ENCODE peak calls at places on chromosomes 4 and X, in eight cellular contexts. Y is fibroblast of villous mesenchyme, D is mesenchymal stem cell, E is mesendoderm, I is endodermal cell, P is breast epithelium, L is lower lobe of right lung, G is mucosa of descending colon. H is an unnamed sample.

GRCh38 chr4:20954541-20954940 is 254.3 kb downstream of the PACRGL start:
- DNase-seq in Y (no peak), D (no peak), E (no peak), I (no peak), P (no peak), L (no peak), G (no peak), H (no peak)

GRCh38 chr4:764405-765169 is 59.0 kb downstream of the PCGF3 start:
- DNase-seq in Y (no peak), D (no peak), E (no peak), I (no peak), P (no peak), L (peak; percentile 26), G (no peak), H (no peak)

GRCh38 chrX:81377329-81377728 is 175.4 kb downstream of the SH3BGRL start:
- DNase-seq in Y (peak; percentile 32), D (peak; percentile 20), E (peak; percentile 18), I (no peak), P (no peak), L (no peak), G (peak; percentile 1), H (peak; percentile 66)

GRCh38 chr4:7434766-7435150 is at the start of gene PSAPL1:
- DNase-seq in Y (peak; percentile 7), D (peak; percentile 45), E (peak; percentile 79), I (peak; percentile 90), P (no peak), L (peak; percentile 77), G (peak; percentile 30), H (peak; percentile 31)

GRCh38 chrX:123803331-123803983 is 56.4 kb upstream of the XIAP start:
- DNase-seq in Y (peak; percentile 61), D (peak; percentile 93), E (peak; percentile 95), I (peak; percentile 60), P (no peak), L (no peak), G (no peak), H (peak; percentile 66)

GRCh38 chr4:85955614-85956295 is 404.1 kb downstream of the MAPK10 start:
- DNase-seq in Y (peak; percentile 59), D (no peak), E (peak; percentile 88), I (no peak), P (no peak), L (no peak), G (no peak), H (peak; percentile 58)

GRCh38 chr4:88630756-88631155 is 38.5 kb downstream of the HERC3 start:
- DNase-seq in Y (peak; percentile 63), D (peak; percentile 64), E (no peak), I (no peak), P (no peak), L (no peak), G (peak; percentile 18), H (peak; percentile 83)

GRCh38 chrX:106247162-106247561 is 79.1 kb downstream of the PWWP3B start:
- DNase-seq in Y (peak; percentile 16), D (peak; percentile 41), E (no peak), I (no peak), P (no peak), L (no peak), G (no peak), H (no peak)

GRCh38 chr4:108056418-108056817 is 66.7 kb downstream of the HADH start:
- DNase-seq in Y (no peak), D (no peak), E (no peak), I (no peak), P (no peak), L (no peak), G (no peak), H (no peak)

GRCh38 chrX:65195621-65196020 is 219.4 kb upstream of the ZC4H2 start:
- DNase-seq in Y (no peak), D (no peak), E (peak; percentile 58), I (no peak), P (no peak), L (no peak), G (peak; percentile 24), H (no peak)

GRCh38 chrX:41441934-41442823 is 5.0 kb upstream of the NYX start:
- DNase-seq in Y (peak; percentile 93), D (peak; percentile 90), E (peak; percentile 74), I (peak; percentile 95), P (peak; percentile 73), L (peak; percentile 91), G (peak; percentile 83), H (peak; percentile 77)

GRCh38 chr4:2256156-2256731 is 5.7 kb downstream of the MXD4 start:
- DNase-seq in Y (no peak), D (no peak), E (no peak), I (no peak), P (peak; percentile 35), L (peak; percentile 55), G (peak; percentile 2), H (no peak)

GRCh38 chr4:71138007-71138600 is 144.7 kb downstream of the DCK start:
- DNase-seq in Y (no peak), D (no peak), E (no peak), I (no peak), P (no peak), L (no peak), G (no peak), H (no peak)

DNA sequence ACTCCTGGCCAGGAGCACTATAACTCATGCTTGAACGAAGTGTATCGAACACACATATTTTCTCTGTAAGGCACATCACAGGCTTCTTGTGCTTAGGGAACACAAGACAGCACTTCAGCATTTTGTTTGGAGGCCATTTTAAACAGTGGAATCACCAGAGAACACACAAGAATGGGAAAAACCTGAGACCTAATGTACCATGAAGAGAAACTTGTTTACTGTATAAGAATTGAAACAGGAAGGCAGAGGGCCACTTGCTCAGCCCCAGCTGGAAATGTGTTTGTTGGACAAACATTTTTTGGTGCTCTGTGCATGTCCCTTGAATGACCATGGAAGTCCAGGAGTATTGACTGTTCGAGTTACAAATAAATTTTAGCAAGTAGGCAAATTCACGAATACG is 47.5 kb downstream of the RAPGEF2 start:
- DNase-seq in Y (no peak), D (no peak), E (no peak), I (no peak), P (no peak), L (no peak), G (no peak), H (no peak)
- H3K4me3 ChIP-seq in Y (no peak overlapping the region), D (no peak overlapping the region), E (no peak overlapping the region), I (no peak overlapping the region), P (no peak overlapping the region), L (no peak overlapping the region), G (no peak overlapping the region), H (no peak overlapping the region)

GRCh38 chr4:98287328-98287727 is 26.1 kb downstream of the RAP1GDS1 start:
- DNase-seq in Y (no peak), D (no peak), E (no peak), I (no peak), P (no peak), L (no peak), G (no peak), H (no peak)

GRCh38 chr4:98285676-98286075 is 24.5 kb downstream of the RAP1GDS1 start:
- DNase-seq in Y (no peak), D (no peak), E (no peak), I (no peak), P (no peak), L (no peak), G (no peak), H (no peak)

GRCh38 chr4:98289375-98289774 is 28.2 kb downstream of the RAP1GDS1 start:
- DNase-seq in Y (peak; percentile 10), D (no peak), E (no peak), I (no peak), P (no peak), L (no peak), G (no peak), H (peak; percentile 17)

GRCh38 chr4:98283219-98284199 is 22.3 kb downstream of the RAP1GDS1 start:
- DNase-seq in Y (peak; percentile 32), D (no peak), E (no peak), I (no peak), P (no peak), L (no peak), G (no peak), H (no peak)

DNA sequence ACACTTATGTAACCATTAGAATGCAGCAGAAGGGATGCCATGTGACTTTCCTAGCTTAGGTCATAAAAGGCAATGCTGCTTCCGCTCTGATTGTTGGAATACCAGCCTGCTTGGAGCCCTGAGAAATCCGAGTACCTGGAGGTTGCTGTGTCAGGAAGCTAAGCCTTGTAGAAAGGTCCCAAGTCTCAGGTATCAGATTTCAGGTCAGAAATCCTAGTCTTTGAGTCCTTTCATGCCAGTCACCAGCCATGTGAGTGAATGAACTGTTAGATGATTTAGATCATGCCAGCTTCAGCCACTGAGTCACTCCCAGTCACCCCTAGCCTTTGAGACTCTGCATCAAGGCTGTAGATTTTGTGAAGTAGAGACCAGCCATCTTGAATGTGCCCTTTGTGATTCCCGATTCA is 23.5 kb downstream of the RAP1GDS1 start:
- DNase-seq in Y (no peak), D (no peak), E (peak; percentile 95), I (peak; percentile 76), P (no peak), L (no peak), G (no peak), H (no peak)
- H3K4me3 ChIP-seq in Y (no peak overlapping the region), D (no peak overlapping the region), E (no peak overlapping the region), I (no peak overlapping the region), P (no peak overlapping the region), L (no peak overlapping the region), G (no peak overlapping the region), H (no peak overlapping the region)

GRCh38 chr4:139767168-139767567 is 101.5 kb downstream of the MGST2 start:
- DNase-seq in Y (peak; percentile 19), D (peak; percentile 66), E (no peak), I (no peak), P (no peak), L (no peak), G (no peak), H (peak; percentile 49)

GRCh38 chr4:139768913-139769312 is 103.3 kb downstream of the MGST2 start:
- DNase-seq in Y (no peak), D (no peak), E (peak; percentile 84), I (peak; percentile 72), P (no peak), L (no peak), G (no peak), H (no peak)

GRCh38 chr4:139768366-139768765 is 102.7 kb downstream of the MGST2 start:
- DNase-seq in Y (no peak), D (no peak), E (no peak), I (no peak), P (no peak), L (no peak), G (no peak), H (no peak)

GRCh38 chr4:139769355-139769754 is 103.7 kb downstream of the MGST2 start:
- DNase-seq in Y (no peak), D (no peak), E (no peak), I (no peak), P (no peak), L (no peak), G (no peak), H (no peak)

DNA sequence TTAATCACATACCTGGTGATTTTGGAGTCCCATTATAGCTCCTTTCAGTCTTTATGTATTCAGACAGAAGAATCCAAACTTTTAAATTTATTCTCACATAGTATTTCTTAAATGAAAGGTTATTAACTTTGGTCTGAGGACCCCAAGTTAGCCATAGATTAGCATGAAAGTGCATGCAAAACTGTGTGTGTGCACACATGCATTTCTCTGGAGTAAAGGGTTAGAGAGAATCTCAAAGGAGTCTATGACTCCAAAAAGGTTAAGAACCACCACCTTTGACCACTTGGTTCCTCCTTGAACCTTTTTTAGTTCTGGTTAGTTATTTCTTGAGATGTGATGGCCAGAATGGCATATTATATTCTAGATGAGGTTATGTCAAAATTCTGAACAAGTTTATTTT is 102.0 kb downstream of the MGST2 start:
- DNase-seq in Y (no peak), D (no peak), E (no peak), I (no peak), P (no peak), L (no peak), G (no peak), H (no peak)
- H3K4me3 ChIP-seq in Y (no peak overlapping the region), D (no peak overlapping the region), E (no peak overlapping the region), I (no peak overlapping the region), P (no peak overlapping the region), L (no peak overlapping the region), G (no peak overlapping the region), H (no peak overlapping the region)

GRCh38 chr4:113637363-113637762 is 124.2 kb downstream of the CAMK2D start:
- DNase-seq in Y (peak; percentile 33), D (no peak), E (no peak), I (no peak), P (no peak), L (no peak), G (no peak), H (peak; percentile 70)
- H3K4me3 ChIP-seq in Y (no peak overlapping the region), D (no peak overlapping the region), E (no peak overlapping the region), I (no peak overlapping the region), P (no peak overlapping the region), L (no peak overlapping the region), G (no peak overlapping the region), H (peak overlapping the region; percentile 13)

H was measured in adipocyte.